ENCODE peak calls at places on chromosomes 13 and 19, in seven cellular contexts. U is fibroblast of mammary gland, J is GM12865, N is fibroblast of pulmonary artery, X is OCI-LY7, M is astrocyte of the spinal cord, S is fibroblast of lung. T is an unnamed sample.

GRCh38 chr13:50573046-50573445 is 270.4 kb downstream of the DLEU7 start:
- DNase-seq in U (no peak), J (no peak), N (no peak), X (no peak), M (no peak), S (peak), T (no peak)

GRCh38 chr19:33410915-33411401 is 37.4 kb downstream of the CEBPG start:
- DNase-seq in U (no peak), J (no peak), N (no peak), X (no peak), M (no peak), S (no peak), T (no peak)

GRCh38 chr19:27764186-27764804 is 1448.7 kb downstream of the UQCRFS1 start:
- DNase-seq in U (no peak), J (no peak), N (no peak), X (no peak), M (no peak), S (no peak), T (no peak)

GRCh38 chr13:68806125-68806524 is 1301.5 kb upstream of the ATXN8OS start:
- DNase-seq in U (no peak), J (no peak), N (no peak), X (no peak), M (no peak), S (no peak), T (no peak)

GRCh38 chr13:110916671-110917142 is 1.8 kb upstream of the ANKRD10 start:
- DNase-seq in U (peak), J (no peak), N (peak), X (no peak), M (peak), S (peak), T (no peak)

GRCh38 chr13:35987572-35988513 is 143.3 kb downstream of the DCLK1 start:
- DNase-seq in U (no peak), J (no peak), N (no peak), X (no peak), M (no peak), S (no peak), T (no peak)

GRCh38 chr13:60260440-60260839 is 96.7 kb upstream of the DIAPH3 start:
- DNase-seq in U (no peak), J (no peak), N (no peak), X (peak), M (no peak), S (no peak), T (no peak)

GRCh38 chr13:110713981-110714797 is 689 bp downstream of the ING1 start:
- DNase-seq in U (peak), J (peak), N (peak), X (peak), M (peak), S (peak), T (peak)

GRCh38 chr19:46218160-46218559 is 11.4 kb upstream of the IGFL1 start:
- DNase-seq in U (peak), J (peak), N (peak), X (peak), M (peak), S (peak), T (peak)

GRCh38 chr19:54164369-54165068 is 5.0 kb upstream of the LENG1 start:
- DNase-seq in U (no peak), J (peak), N (peak), X (no peak), M (no peak), S (peak), T (peak)

GRCh38 chr19:1774999-1775772 is 21.9 kb downstream of the ONECUT3 start:
- DNase-seq in U (peak), J (no peak), N (no peak), X (peak), M (no peak), S (no peak), T (no peak)

GRCh38 chr19:18160792-18161690 is 8.1 kb downstream of the PIK3R2 start:
- DNase-seq in U (peak), J (peak), N (peak), X (peak), M (peak), S (peak), T (no peak)

GRCh38 chr13:22454586-22454985 is 726.2 kb upstream of the SGCG start:
- DNase-seq in U (peak), J (no peak), N (no peak), X (no peak), M (peak), S (no peak), T (no peak)

GRCh38 chr13:93559718-93560117 is 333.1 kb downstream of the GPC6 start:
- DNase-seq in U (peak), J (no peak), N (peak), X (no peak), M (peak), S (peak), T (peak)

GRCh38 chr13:112065521-112065866 is 1.5 kb upstream of the SOX1 start:
- DNase-seq in U (no peak), J (no peak), N (no peak), X (no peak), M (no peak), S (no peak), T (no peak)

GRCh38 chr13:64937302-64937701 is 2292.8 kb downstream of the PCDH9 start:
- DNase-seq in U (no peak), J (no peak), N (no peak), X (no peak), M (no peak), S (no peak), T (no peak)

GRCh38 chr13:20182231-20182846 is 10.4 kb downstream of the GJB2 start:
- DNase-seq in U (peak), J (peak), N (peak), X (peak), M (peak), S (peak), T (peak)

GRCh38 chr13:103277959-103278673 is 211.9 kb upstream of the SLC10A2 start:
- DNase-seq in U (no peak), J (no peak), N (no peak), X (no peak), M (no peak), S (no peak), T (no peak)

DNA sequence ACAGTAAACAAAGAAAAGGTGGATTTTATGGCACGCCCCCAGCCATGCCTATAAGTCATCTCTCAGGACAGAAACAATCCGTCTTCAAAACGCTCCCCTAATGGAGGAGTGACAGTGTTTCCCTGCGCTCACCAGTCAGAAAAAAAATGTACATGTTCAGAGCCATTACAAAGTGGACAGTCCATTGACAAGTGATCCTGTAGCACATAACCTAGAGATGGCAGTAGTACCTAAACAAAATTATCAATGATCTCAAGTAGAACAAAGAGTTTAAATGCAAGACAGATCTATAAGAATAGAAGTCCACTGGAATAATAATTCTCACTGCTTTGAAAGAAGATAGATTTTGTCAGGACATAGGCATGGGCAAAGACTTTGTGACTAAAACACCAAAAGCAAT is 891.6 kb upstream of the MIR17HG start:
- DNase-seq in U (peak), J (no peak), N (peak), X (no peak), M (no peak), S (peak), T (no peak)
- TF ChIP-seq CTCF in U (no peak), J (no peak), N (no peak), X (no peak), M (no peak), S (no peak), T (no peak)

GRCh38 chr19:34732548-34733255 is 1.3 kb upstream of the ZNF181 start:
- DNase-seq in U (no peak), J (no peak), N (no peak), X (peak), M (no peak), S (no peak), T (no peak)
- TF ChIP-seq CTCF in U (no peak), J (no peak), N (no peak), X (no peak), M (no peak), S (no peak), T (no peak)

GRCh38 chr13:71603255-71603654 is 263.7 kb downstream of the DACH1 start:
- DNase-seq in U (no peak), J (no peak), N (no peak), X (no peak), M (no peak), S (no peak), T (no peak)

GRCh38 chr13:71606818-71607217 is 260.2 kb downstream of the DACH1 start:
- DNase-seq in U (no peak), J (no peak), N (no peak), X (no peak), M (no peak), S (no peak), T (no peak)

GRCh38 chr13:71607575-71607974 is 259.4 kb downstream of the DACH1 start:
- DNase-seq in U (no peak), J (no peak), N (no peak), X (no peak), M (no peak), S (no peak), T (no peak)

GRCh38 chr13:71602327-71602726 is 264.7 kb downstream of the DACH1 start:
- DNase-seq in U (no peak), J (no peak), N (no peak), X (no peak), M (no peak), S (no peak), T (no peak)

DNA sequence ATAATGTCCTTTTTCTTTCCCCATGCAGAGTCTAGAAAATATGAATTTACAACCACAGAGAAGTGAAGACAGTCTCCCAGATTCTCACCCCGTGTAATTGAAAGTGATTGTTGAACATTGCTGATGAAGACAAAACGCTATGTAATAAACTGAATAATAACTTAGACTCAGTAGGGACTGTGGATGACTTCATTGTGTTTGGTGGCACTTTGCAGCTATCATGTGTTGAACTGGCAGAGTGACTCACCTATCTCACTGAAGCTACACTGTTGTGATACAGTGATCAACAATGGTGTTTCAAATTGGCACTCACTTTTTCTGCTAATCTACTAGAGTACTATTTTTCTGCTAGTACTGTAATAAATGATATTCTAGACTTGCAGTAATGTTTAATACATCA is 261.3 kb downstream of the DACH1 start:
- DNase-seq in U (no peak), J (no peak), N (no peak), X (no peak), M (no peak), S (no peak), T (no peak)
- TF ChIP-seq CTCF in U (no peak), J (no peak), N (no peak), X (no peak), M (no peak), S (no peak), T (no peak)

GRCh38 chr19:3653865-3654513 is 27.4 kb upstream of the CACTIN start:
- DNase-seq in U (no peak), J (no peak), N (no peak), X (peak), M (no peak), S (no peak), T (no peak)
- TF ChIP-seq CTCF in U (no peak), J (no peak), N (peak), X (peak), M (peak), S (no peak), T (peak)